ENCODE peak calls at places on chromosomes 11 and 22, in nine cellular contexts. One of them, this sample, is unnamed.

GRCh38 chr22:41248758-41249157 is 8.0 kb upstream of the CHADL start:
- DNase-seq in choroid plexus epithelial cell: no peak
- DNase-seq in HCT116: no peak
- DNase-seq in dorsolateral prefrontal cortex: no peak
- DNase-seq in GM12865: no peak
- DNase-seq in tibial nerve: no peak
- DNase-seq in esophagus squamous epithelium: no peak
- DNase-seq in BJ: no peak
- DNase-seq in PC-9: no peak
- DNase-seq in this sample: no peak

GRCh38 chr11:2481253-2481652 is 36.4 kb downstream of the KCNQ1 start:
- DNase-seq in choroid plexus epithelial cell: no peak
- DNase-seq in HCT116: no peak
- DNase-seq in dorsolateral prefrontal cortex: no peak
- DNase-seq in GM12865: no peak
- DNase-seq in tibial nerve: no peak
- DNase-seq in esophagus squamous epithelium: no peak
- DNase-seq in BJ: no peak
- DNase-seq in PC-9: no peak
- DNase-seq in this sample: no peak

GRCh38 chr11:73141309-73142127 is 600 bp downstream of the FCHSD2 start:
- DNase-seq in choroid plexus epithelial cell: peak; percentile 78
- DNase-seq in HCT116: peak; percentile 13
- DNase-seq in dorsolateral prefrontal cortex: peak; percentile 66
- DNase-seq in GM12865: peak; percentile 86
- DNase-seq in tibial nerve: peak; percentile 36
- DNase-seq in esophagus squamous epithelium: no peak
- DNase-seq in BJ: no peak
- DNase-seq in PC-9: peak; percentile 64
- DNase-seq in this sample: no peak

GRCh38 chr11:10322830-10323792 is 18.2 kb downstream of the ADM start:
- DNase-seq in choroid plexus epithelial cell: peak; percentile 95
- DNase-seq in HCT116: peak; percentile 81
- DNase-seq in dorsolateral prefrontal cortex: no peak
- DNase-seq in GM12865: peak; percentile 54
- DNase-seq in tibial nerve: no peak
- DNase-seq in esophagus squamous epithelium: no peak
- DNase-seq in BJ: peak; percentile 69
- DNase-seq in PC-9: peak; percentile 85
- DNase-seq in this sample: no peak

GRCh38 chr11:69231466-69232018 is 62.4 kb upstream of the MYEOV start:
- DNase-seq in choroid plexus epithelial cell: no peak
- DNase-seq in HCT116: no peak
- DNase-seq in dorsolateral prefrontal cortex: no peak
- DNase-seq in GM12865: no peak
- DNase-seq in tibial nerve: no peak
- DNase-seq in esophagus squamous epithelium: no peak
- DNase-seq in BJ: no peak
- DNase-seq in PC-9: no peak
- DNase-seq in this sample: no peak

GRCh38 chr11:47328449-47329390 is 23.8 kb downstream of the MYBPC3 start:
- DNase-seq in choroid plexus epithelial cell: no peak
- DNase-seq in HCT116: no peak
- DNase-seq in dorsolateral prefrontal cortex: no peak
- DNase-seq in GM12865: peak; percentile 72
- DNase-seq in tibial nerve: no peak
- DNase-seq in esophagus squamous epithelium: no peak
- DNase-seq in BJ: no peak
- DNase-seq in PC-9: no peak
- DNase-seq in this sample: no peak

GRCh38 chr11:17352925-17353227 is 1.3 kb downstream of the NCR3LG1 start:
- DNase-seq in choroid plexus epithelial cell: peak; percentile 61
- DNase-seq in HCT116: no peak
- DNase-seq in dorsolateral prefrontal cortex: no peak
- DNase-seq in GM12865: peak; percentile 50
- DNase-seq in tibial nerve: peak; percentile 8
- DNase-seq in esophagus squamous epithelium: no peak
- DNase-seq in BJ: no peak
- DNase-seq in PC-9: peak; percentile 44
- DNase-seq in this sample: no peak

GRCh38 chr22:49996532-49997220 is 15.9 kb downstream of the IL17REL start:
- DNase-seq in choroid plexus epithelial cell: no peak
- DNase-seq in HCT116: no peak
- DNase-seq in dorsolateral prefrontal cortex: no peak
- DNase-seq in GM12865: no peak
- DNase-seq in tibial nerve: no peak
- DNase-seq in esophagus squamous epithelium: no peak
- DNase-seq in BJ: no peak
- DNase-seq in PC-9: peak; percentile 21
- DNase-seq in this sample: no peak

GRCh38 chr11:73257342-73258103 is 14.6 kb upstream of the P2RY6 start:
- DNase-seq in choroid plexus epithelial cell: peak; percentile 79
- DNase-seq in HCT116: peak; percentile 27
- DNase-seq in dorsolateral prefrontal cortex: no peak
- DNase-seq in GM12865: no peak
- DNase-seq in tibial nerve: peak; percentile 26
- DNase-seq in esophagus squamous epithelium: no peak
- DNase-seq in BJ: peak; percentile 78
- DNase-seq in PC-9: peak; percentile 99
- DNase-seq in this sample: peak; percentile 89

GRCh38 chr22:24564376-24565058 is 8.7 kb downstream of the SNRPD3 start:
- DNase-seq in choroid plexus epithelial cell: peak; percentile 35
- DNase-seq in HCT116: no peak
- DNase-seq in dorsolateral prefrontal cortex: no peak
- DNase-seq in GM12865: no peak
- DNase-seq in tibial nerve: no peak
- DNase-seq in esophagus squamous epithelium: no peak
- DNase-seq in BJ: no peak
- DNase-seq in PC-9: no peak
- DNase-seq in this sample: no peak

GRCh38 chr11:103877221-103877620 is 159.2 kb upstream of the DDI1 start:
- DNase-seq in choroid plexus epithelial cell: peak; percentile 53
- DNase-seq in HCT116: no peak
- DNase-seq in dorsolateral prefrontal cortex: no peak
- DNase-seq in GM12865: peak; percentile 19
- DNase-seq in tibial nerve: no peak
- DNase-seq in esophagus squamous epithelium: no peak
- DNase-seq in BJ: no peak
- DNase-seq in PC-9: no peak
- DNase-seq in this sample: no peak

GRCh38 chr11:128772814-128773213 is 78.9 kb downstream of the FLI1 start:
- DNase-seq in choroid plexus epithelial cell: no peak
- DNase-seq in HCT116: no peak
- DNase-seq in dorsolateral prefrontal cortex: no peak
- DNase-seq in GM12865: peak; percentile 17
- DNase-seq in tibial nerve: peak; percentile 46
- DNase-seq in esophagus squamous epithelium: no peak
- DNase-seq in BJ: no peak
- DNase-seq in PC-9: no peak
- DNase-seq in this sample: no peak

GRCh38 chr11:102576350-102576749 is 45.8 kb upstream of the MMP7 start:
- DNase-seq in choroid plexus epithelial cell: no peak
- DNase-seq in HCT116: no peak
- DNase-seq in dorsolateral prefrontal cortex: no peak
- DNase-seq in GM12865: no peak
- DNase-seq in tibial nerve: no peak
- DNase-seq in esophagus squamous epithelium: no peak
- DNase-seq in BJ: no peak
- DNase-seq in PC-9: no peak
- DNase-seq in this sample: no peak

GRCh38 chr11:58629857-58630256 is 7.4 kb downstream of the CNTF start:
- DNase-seq in choroid plexus epithelial cell: peak; percentile 86
- DNase-seq in HCT116: peak; percentile 22
- DNase-seq in dorsolateral prefrontal cortex: no peak
- DNase-seq in GM12865: peak; percentile 51
- DNase-seq in tibial nerve: peak; percentile 41
- DNase-seq in esophagus squamous epithelium: no peak
- DNase-seq in BJ: no peak
- DNase-seq in PC-9: peak; percentile 40
- DNase-seq in this sample: peak; percentile 29

GRCh38 chr22:24954114-24954463 is 1.6 kb downstream of the KIAA1671 start:
- DNase-seq in choroid plexus epithelial cell: no peak
- DNase-seq in HCT116: no peak
- DNase-seq in dorsolateral prefrontal cortex: no peak
- DNase-seq in GM12865: no peak
- DNase-seq in tibial nerve: no peak
- DNase-seq in esophagus squamous epithelium: no peak
- DNase-seq in BJ: no peak
- DNase-seq in PC-9: no peak
- DNase-seq in this sample: no peak

GRCh38 chr22:50696799-50697561 is 24.4 kb downstream of the SHANK3 start:
- DNase-seq in choroid plexus epithelial cell: peak; percentile 14
- DNase-seq in HCT116: no peak
- DNase-seq in dorsolateral prefrontal cortex: peak; percentile 35
- DNase-seq in GM12865: no peak
- DNase-seq in tibial nerve: no peak
- DNase-seq in esophagus squamous epithelium: no peak
- DNase-seq in BJ: no peak
- DNase-seq in PC-9: no peak
- DNase-seq in this sample: no peak

GRCh38 chr11:10205928-10206327 is 88.1 kb downstream of the SBF2 start:
- DNase-seq in choroid plexus epithelial cell: no peak
- DNase-seq in HCT116: no peak
- DNase-seq in dorsolateral prefrontal cortex: no peak
- DNase-seq in GM12865: no peak
- DNase-seq in tibial nerve: no peak
- DNase-seq in esophagus squamous epithelium: no peak
- DNase-seq in BJ: no peak
- DNase-seq in PC-9: no peak
- DNase-seq in this sample: no peak

GRCh38 chr22:23042179-23042578 is 28.1 kb upstream of the GNAZ start:
- DNase-seq in choroid plexus epithelial cell: no peak
- DNase-seq in HCT116: no peak
- DNase-seq in dorsolateral prefrontal cortex: no peak
- DNase-seq in GM12865: no peak
- DNase-seq in tibial nerve: no peak
- DNase-seq in esophagus squamous epithelium: no peak
- DNase-seq in BJ: no peak
- DNase-seq in PC-9: no peak
- DNase-seq in this sample: no peak

GRCh38 chr22:49243965-49244364 is 583.7 kb downstream of the BRD1 start:
- DNase-seq in choroid plexus epithelial cell: no peak
- DNase-seq in HCT116: no peak
- DNase-seq in dorsolateral prefrontal cortex: peak; percentile 18
- DNase-seq in GM12865: no peak
- DNase-seq in tibial nerve: no peak
- DNase-seq in esophagus squamous epithelium: no peak
- DNase-seq in BJ: no peak
- DNase-seq in PC-9: no peak
- DNase-seq in this sample: no peak

GRCh38 chr11:76695133-76695532 is 24.6 kb upstream of the LRRC32 start:
- DNase-seq in choroid plexus epithelial cell: no peak
- DNase-seq in HCT116: no peak
- DNase-seq in dorsolateral prefrontal cortex: no peak
- DNase-seq in GM12865: no peak
- DNase-seq in tibial nerve: no peak
- DNase-seq in esophagus squamous epithelium: no peak
- DNase-seq in BJ: no peak
- DNase-seq in PC-9: no peak
- DNase-seq in this sample: no peak

GRCh38 chr22:37663521-37664140 is 5.1 kb downstream of the PDXP start:
- DNase-seq in choroid plexus epithelial cell: no peak
- DNase-seq in HCT116: no peak
- DNase-seq in dorsolateral prefrontal cortex: no peak
- DNase-seq in GM12865: no peak
- DNase-seq in tibial nerve: no peak
- DNase-seq in esophagus squamous epithelium: no peak
- DNase-seq in BJ: no peak
- DNase-seq in PC-9: no peak
- DNase-seq in this sample: no peak

GRCh38 chr11:12808519-12808918 is 134.3 kb downstream of the TEAD1 start:
- DNase-seq in choroid plexus epithelial cell: peak; percentile 75
- DNase-seq in HCT116: no peak
- DNase-seq in dorsolateral prefrontal cortex: no peak
- DNase-seq in GM12865: peak; percentile 48
- DNase-seq in tibial nerve: no peak
- DNase-seq in esophagus squamous epithelium: no peak
- DNase-seq in BJ: no peak
- DNase-seq in PC-9: no peak
- DNase-seq in this sample: no peak

GRCh38 chr11:121575250-121575962 is 122.6 kb upstream of the SORL1-AS1 start:
- DNase-seq in choroid plexus epithelial cell: peak; percentile 83
- DNase-seq in HCT116: no peak
- DNase-seq in dorsolateral prefrontal cortex: no peak
- DNase-seq in GM12865: peak; percentile 75
- DNase-seq in tibial nerve: peak; percentile 52
- DNase-seq in esophagus squamous epithelium: no peak
- DNase-seq in BJ: peak; percentile 23
- DNase-seq in PC-9: no peak
- DNase-seq in this sample: peak; percentile 64

GRCh38 chr11:65718531-65718930 is 2.1 kb downstream of the RNASEH2C start:
- DNase-seq in choroid plexus epithelial cell: no peak
- DNase-seq in HCT116: no peak
- DNase-seq in dorsolateral prefrontal cortex: no peak
- DNase-seq in GM12865: no peak
- DNase-seq in tibial nerve: no peak
- DNase-seq in esophagus squamous epithelium: no peak
- DNase-seq in BJ: no peak
- DNase-seq in PC-9: no peak
- DNase-seq in this sample: no peak
- H3K4me3 ChIP-seq in choroid plexus epithelial cell: no peak overlapping the region
- H3K4me3 ChIP-seq in HCT116: no peak overlapping the region
- H3K4me3 ChIP-seq in dorsolateral prefrontal cortex: no peak overlapping the region
- H3K4me3 ChIP-seq in GM12865: no peak overlapping the region
- H3K4me3 ChIP-seq in tibial nerve: no peak overlapping the region
- H3K4me3 ChIP-seq in esophagus squamous epithelium: no peak overlapping the region
- H3K4me3 ChIP-seq in BJ: no peak overlapping the region
- H3K4me3 ChIP-seq in PC-9: no peak overlapping the region
- H3K4me3 ChIP-seq in this sample: no peak overlapping the region

GRCh38 chr11:3894128-3894731 is 38.8 kb downstream of the STIM1 start:
- DNase-seq in choroid plexus epithelial cell: peak; percentile 28
- DNase-seq in HCT116: no peak
- DNase-seq in dorsolateral prefrontal cortex: no peak
- DNase-seq in GM12865: peak; percentile 97
- DNase-seq in tibial nerve: no peak
- DNase-seq in esophagus squamous epithelium: peak; percentile 23
- DNase-seq in BJ: no peak
- DNase-seq in PC-9: peak; percentile 64
- DNase-seq in this sample: no peak
- H3K4me3 ChIP-seq in choroid plexus epithelial cell: no peak overlapping the region
- H3K4me3 ChIP-seq in HCT116: no peak overlapping the region
- H3K4me3 ChIP-seq in dorsolateral prefrontal cortex: no peak overlapping the region
- H3K4me3 ChIP-seq in GM12865: peak overlapping the region; percentile 56
- H3K4me3 ChIP-seq in tibial nerve: no peak overlapping the region
- H3K4me3 ChIP-seq in esophagus squamous epithelium: no peak overlapping the region
- H3K4me3 ChIP-seq in BJ: no peak overlapping the region
- H3K4me3 ChIP-seq in PC-9: no peak overlapping the region
- H3K4me3 ChIP-seq in this sample: no peak overlapping the region

GRCh38 chr11:113505046-113505445 is 29.8 kb upstream of the DRD2 start:
- DNase-seq in choroid plexus epithelial cell: no peak
- DNase-seq in HCT116: no peak
- DNase-seq in dorsolateral prefrontal cortex: no peak
- DNase-seq in GM12865: no peak
- DNase-seq in tibial nerve: no peak
- DNase-seq in esophagus squamous epithelium: no peak
- DNase-seq in BJ: no peak
- DNase-seq in PC-9: no peak
- DNase-seq in this sample: no peak
- H3K4me3 ChIP-seq in choroid plexus epithelial cell: no peak overlapping the region
- H3K4me3 ChIP-seq in HCT116: no peak overlapping the region
- H3K4me3 ChIP-seq in dorsolateral prefrontal cortex: no peak overlapping the region
- H3K4me3 ChIP-seq in GM12865: no peak overlapping the region
- H3K4me3 ChIP-seq in tibial nerve: no peak overlapping the region
- H3K4me3 ChIP-seq in esophagus squamous epithelium: no peak overlapping the region
- H3K4me3 ChIP-seq in BJ: no peak overlapping the region
- H3K4me3 ChIP-seq in PC-9: no peak overlapping the region
- H3K4me3 ChIP-seq in this sample: no peak overlapping the region

GRCh38 chr22:38709306-38709705 is 3.6 kb downstream of the GTPBP1 start:
- DNase-seq in choroid plexus epithelial cell: no peak
- DNase-seq in HCT116: no peak
- DNase-seq in dorsolateral prefrontal cortex: no peak
- DNase-seq in GM12865: no peak
- DNase-seq in tibial nerve: no peak
- DNase-seq in esophagus squamous epithelium: no peak
- DNase-seq in BJ: no peak
- DNase-seq in PC-9: no peak
- DNase-seq in this sample: no peak
- H3K4me3 ChIP-seq in choroid plexus epithelial cell: no peak overlapping the region
- H3K4me3 ChIP-seq in HCT116: no peak overlapping the region
- H3K4me3 ChIP-seq in dorsolateral prefrontal cortex: no peak overlapping the region
- H3K4me3 ChIP-seq in GM12865: no peak overlapping the region
- H3K4me3 ChIP-seq in tibial nerve: no peak overlapping the region
- H3K4me3 ChIP-seq in esophagus squamous epithelium: no peak overlapping the region
- H3K4me3 ChIP-seq in BJ: no peak overlapping the region
- H3K4me3 ChIP-seq in PC-9: no peak overlapping the region
- H3K4me3 ChIP-seq in this sample: no peak overlapping the region

This sample was measured in AG09309.